ENCODE peak calls at places on chromosomes 16 and 17, in four cellular contexts. P is HCEC 1CT, B is GM10248, R is astrocyte of the spinal cord. E is an unnamed sample.

GRCh38 chr16:370443-370842 is at the start of gene MRPL28:
- DNase-seq in P (peak), B (peak), R (peak), E (peak)

GRCh38 chr17:43312011-43312410 is 78.2 kb upstream of the RNU2-1 start:
- DNase-seq in P (no peak), B (no peak), R (no peak), E (no peak)

GRCh38 chr17:21030375-21030774 is 12.4 kb downstream of the USP22 start:
- DNase-seq in P (no peak), B (no peak), R (no peak), E (no peak)

GRCh38 chr16:78929798-78930197 is 670.7 kb downstream of the MAF start:
- DNase-seq in P (no peak), B (no peak), R (no peak), E (no peak)

GRCh38 chr17:76262732-76263344 is 2.3 kb upstream of the UBALD2 start:
- DNase-seq in P (no peak), B (peak), R (no peak), E (no peak)

GRCh38 chr16:30756781-30757100 is 5.1 kb downstream of the CFAP119 start:
- DNase-seq in P (no peak), B (no peak), R (no peak), E (no peak)

GRCh38 chr17:82876602-82877391 is 37.0 kb upstream of the ZNF750 start:
- DNase-seq in P (peak), B (no peak), R (peak), E (no peak)

GRCh38 chr16:73510852-73511251 is 462.9 kb upstream of the ZFHX3 start:
- DNase-seq in P (no peak), B (no peak), R (no peak), E (no peak)

GRCh38 chr16:81429045-81429521 is 15.5 kb upstream of the CMIP start:
- DNase-seq in P (peak), B (no peak), R (no peak), E (peak)

GRCh38 chr16:11538880-11539279 is 47.8 kb downstream of the LITAF start:
- DNase-seq in P (no peak), B (no peak), R (no peak), E (no peak)

GRCh38 chr16:87053016-87053982 is 263.9 kb downstream of the C16orf95 start:
- DNase-seq in P (no peak), B (no peak), R (no peak), E (no peak)

GRCh38 chr16:11667824-11668589 is at the start of gene SNN:
- DNase-seq in P (peak), B (peak), R (peak), E (peak)

GRCh38 chr16:71762186-71762585 is 37.7 kb upstream of the PHLPP2 start:
- DNase-seq in P (peak), B (no peak), R (no peak), E (no peak)

GRCh38 chr16:67936876-67937605 is 391 bp upstream of the PSMB10 start:
- DNase-seq in P (no peak), B (peak), R (no peak), E (peak)

GRCh38 chr17:73023759-73024158 is 68.7 kb downstream of the SLC39A11 start:
- DNase-seq in P (no peak), B (no peak), R (no peak), E (no peak)

GRCh38 chr17:2547176-2547575 is 35.5 kb upstream of the METTL16 start:
- DNase-seq in P (peak), B (no peak), R (no peak), E (peak)

E was measured in RKO.